ENCODE peak calls at places on chromosomes 2 and 18, in ten cellular contexts. One of them, this sample, is unnamed.

GRCh38 chr18:5197032-5197434 is at the start of gene AKAIN1:
- DNase-seq in A549: no peak
- DNase-seq in Peyer's patch: no peak
- DNase-seq in IMR-90: peak; percentile 18
- DNase-seq in right lobe of liver: peak; percentile 39
- DNase-seq in sigmoid colon: no peak
- DNase-seq in adrenal gland: peak; percentile 53
- DNase-seq in heart left ventricle: peak; percentile 25
- DNase-seq in suprapubic skin: no peak
- DNase-seq in transverse colon: peak; percentile 9
- DNase-seq in this sample: no peak

GRCh38 chr2:69665152-69665551 is 21.6 kb upstream of the AAK1 start:
- DNase-seq in A549: no peak
- DNase-seq in Peyer's patch: no peak
- DNase-seq in IMR-90: no peak
- DNase-seq in right lobe of liver: no peak
- DNase-seq in sigmoid colon: no peak
- DNase-seq in adrenal gland: no peak
- DNase-seq in heart left ventricle: no peak
- DNase-seq in suprapubic skin: no peak
- DNase-seq in transverse colon: no peak
- DNase-seq in this sample: no peak

GRCh38 chr2:44168684-44169154 is at the start of gene PPM1B:
- DNase-seq in A549: no peak
- DNase-seq in Peyer's patch: peak; percentile 99
- DNase-seq in IMR-90: no peak
- DNase-seq in right lobe of liver: peak; percentile 100
- DNase-seq in sigmoid colon: peak; percentile 100
- DNase-seq in adrenal gland: peak; percentile 100
- DNase-seq in heart left ventricle: no peak
- DNase-seq in suprapubic skin: peak; percentile 100
- DNase-seq in transverse colon: peak; percentile 99
- DNase-seq in this sample: no peak

GRCh38 chr18:22840606-22841144 is 92.5 kb upstream of the RBBP8 start:
- DNase-seq in A549: no peak
- DNase-seq in Peyer's patch: no peak
- DNase-seq in IMR-90: peak; percentile 49
- DNase-seq in right lobe of liver: no peak
- DNase-seq in sigmoid colon: no peak
- DNase-seq in adrenal gland: no peak
- DNase-seq in heart left ventricle: no peak
- DNase-seq in suprapubic skin: no peak
- DNase-seq in transverse colon: no peak
- DNase-seq in this sample: no peak

GRCh38 chr2:117832905-117833613 is 18.6 kb downstream of the DDX18 start:
- DNase-seq in A549: peak; percentile 5
- DNase-seq in Peyer's patch: no peak
- DNase-seq in IMR-90: peak; percentile 60
- DNase-seq in right lobe of liver: no peak
- DNase-seq in sigmoid colon: no peak
- DNase-seq in adrenal gland: no peak
- DNase-seq in heart left ventricle: no peak
- DNase-seq in suprapubic skin: no peak
- DNase-seq in transverse colon: no peak
- DNase-seq in this sample: no peak

GRCh38 chr18:47992903-47993302 is 62.4 kb upstream of the SMAD2 start:
- DNase-seq in A549: no peak
- DNase-seq in Peyer's patch: no peak
- DNase-seq in IMR-90: no peak
- DNase-seq in right lobe of liver: no peak
- DNase-seq in sigmoid colon: no peak
- DNase-seq in adrenal gland: no peak
- DNase-seq in heart left ventricle: no peak
- DNase-seq in suprapubic skin: no peak
- DNase-seq in transverse colon: no peak
- DNase-seq in this sample: no peak

GRCh38 chr2:173076557-173077345 is 1.1 kb downstream of the MAP3K20 start:
- DNase-seq in A549: peak; percentile 37
- DNase-seq in Peyer's patch: peak; percentile 21
- DNase-seq in IMR-90: peak; percentile 48
- DNase-seq in right lobe of liver: peak; percentile 60
- DNase-seq in sigmoid colon: peak; percentile 74
- DNase-seq in adrenal gland: peak; percentile 30
- DNase-seq in heart left ventricle: peak; percentile 47
- DNase-seq in suprapubic skin: no peak
- DNase-seq in transverse colon: peak; percentile 28
- DNase-seq in this sample: no peak

GRCh38 chr2:84481702-84482101 is 22.6 kb upstream of the SUCLG1 start:
- DNase-seq in A549: no peak
- DNase-seq in Peyer's patch: no peak
- DNase-seq in IMR-90: peak; percentile 77
- DNase-seq in right lobe of liver: no peak
- DNase-seq in sigmoid colon: no peak
- DNase-seq in adrenal gland: no peak
- DNase-seq in heart left ventricle: no peak
- DNase-seq in suprapubic skin: no peak
- DNase-seq in transverse colon: no peak
- DNase-seq in this sample: no peak

GRCh38 chr2:221402072-221402471 is 170.0 kb downstream of the EPHA4 start:
- DNase-seq in A549: no peak
- DNase-seq in Peyer's patch: no peak
- DNase-seq in IMR-90: peak; percentile 80
- DNase-seq in right lobe of liver: no peak
- DNase-seq in sigmoid colon: no peak
- DNase-seq in adrenal gland: no peak
- DNase-seq in heart left ventricle: no peak
- DNase-seq in suprapubic skin: no peak
- DNase-seq in transverse colon: no peak
- DNase-seq in this sample: no peak

GRCh38 chr2:222521099-222521498 is 96.8 kb downstream of the SGPP2 start:
- DNase-seq in A549: no peak
- DNase-seq in Peyer's patch: no peak
- DNase-seq in IMR-90: no peak
- DNase-seq in right lobe of liver: no peak
- DNase-seq in sigmoid colon: no peak
- DNase-seq in adrenal gland: no peak
- DNase-seq in heart left ventricle: no peak
- DNase-seq in suprapubic skin: no peak
- DNase-seq in transverse colon: no peak
- DNase-seq in this sample: no peak

GRCh38 chr2:212328129-212328528 is 210.5 kb downstream of the ERBB4 start:
- DNase-seq in A549: no peak
- DNase-seq in Peyer's patch: no peak
- DNase-seq in IMR-90: no peak
- DNase-seq in right lobe of liver: no peak
- DNase-seq in sigmoid colon: no peak
- DNase-seq in adrenal gland: no peak
- DNase-seq in heart left ventricle: no peak
- DNase-seq in suprapubic skin: no peak
- DNase-seq in transverse colon: no peak
- DNase-seq in this sample: no peak

DNA sequence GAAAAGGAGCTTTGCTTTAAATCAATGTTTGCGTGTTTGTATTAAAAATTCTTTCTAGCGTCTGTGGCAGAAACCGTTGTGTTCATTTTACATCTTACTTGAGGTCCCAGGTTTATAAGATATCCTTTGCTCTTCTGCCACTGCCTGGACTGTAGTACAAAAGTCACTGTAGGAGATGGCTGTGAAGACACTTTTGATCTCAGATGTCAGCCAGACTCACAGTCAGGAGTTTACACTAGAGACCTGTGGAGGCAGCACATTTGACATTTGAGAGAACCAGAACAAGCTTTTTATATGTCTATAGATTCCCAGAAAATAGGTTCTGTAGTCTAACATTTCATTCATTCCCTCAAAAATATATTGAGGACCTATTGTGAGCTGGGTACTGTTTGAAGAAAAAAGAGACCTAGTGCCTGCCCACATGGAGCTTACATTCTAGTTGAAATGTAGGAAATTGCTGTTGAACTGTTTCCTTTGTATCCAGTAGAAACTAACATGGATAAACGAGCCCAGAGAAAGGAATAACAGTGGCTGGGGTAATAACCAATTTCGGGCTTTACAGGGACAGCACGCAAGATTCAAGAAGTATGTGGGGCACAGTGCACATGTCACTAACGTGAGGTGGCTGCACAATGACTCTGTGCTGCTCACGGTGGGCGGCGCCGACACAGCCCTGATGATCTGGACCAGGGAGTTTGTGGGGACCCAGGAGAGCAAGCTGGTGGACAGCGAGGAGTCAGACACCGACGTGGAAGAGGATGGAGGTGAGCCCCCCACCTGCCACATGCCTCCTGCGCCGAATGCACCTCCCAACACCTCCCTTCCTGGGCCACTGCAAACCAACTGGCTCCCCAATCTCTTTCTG is 122.3 kb downstream of the RTN4 start:
- DNase-seq in A549: no peak
- DNase-seq in Peyer's patch: no peak
- DNase-seq in IMR-90: no peak
- DNase-seq in right lobe of liver: no peak
- DNase-seq in sigmoid colon: no peak
- DNase-seq in adrenal gland: no peak
- DNase-seq in heart left ventricle: no peak
- DNase-seq in suprapubic skin: no peak
- DNase-seq in transverse colon: no peak
- DNase-seq in this sample: peak; percentile 33
- H3K27ac ChIP-seq in A549: no peak overlapping the region
- H3K27ac ChIP-seq in Peyer's patch: no peak overlapping the region
- H3K27ac ChIP-seq in IMR-90: no peak overlapping the region
- H3K27ac ChIP-seq in right lobe of liver: no peak overlapping the region
- H3K27ac ChIP-seq in sigmoid colon: no peak overlapping the region
- H3K27ac ChIP-seq in adrenal gland: no peak overlapping the region
- H3K27ac ChIP-seq in heart left ventricle: no peak overlapping the region
- H3K27ac ChIP-seq in suprapubic skin: peak overlapping the region; percentile 3
- H3K27ac ChIP-seq in transverse colon: no peak overlapping the region
- H3K27ac ChIP-seq in this sample: peak overlapping the region; percentile 88

DNA sequence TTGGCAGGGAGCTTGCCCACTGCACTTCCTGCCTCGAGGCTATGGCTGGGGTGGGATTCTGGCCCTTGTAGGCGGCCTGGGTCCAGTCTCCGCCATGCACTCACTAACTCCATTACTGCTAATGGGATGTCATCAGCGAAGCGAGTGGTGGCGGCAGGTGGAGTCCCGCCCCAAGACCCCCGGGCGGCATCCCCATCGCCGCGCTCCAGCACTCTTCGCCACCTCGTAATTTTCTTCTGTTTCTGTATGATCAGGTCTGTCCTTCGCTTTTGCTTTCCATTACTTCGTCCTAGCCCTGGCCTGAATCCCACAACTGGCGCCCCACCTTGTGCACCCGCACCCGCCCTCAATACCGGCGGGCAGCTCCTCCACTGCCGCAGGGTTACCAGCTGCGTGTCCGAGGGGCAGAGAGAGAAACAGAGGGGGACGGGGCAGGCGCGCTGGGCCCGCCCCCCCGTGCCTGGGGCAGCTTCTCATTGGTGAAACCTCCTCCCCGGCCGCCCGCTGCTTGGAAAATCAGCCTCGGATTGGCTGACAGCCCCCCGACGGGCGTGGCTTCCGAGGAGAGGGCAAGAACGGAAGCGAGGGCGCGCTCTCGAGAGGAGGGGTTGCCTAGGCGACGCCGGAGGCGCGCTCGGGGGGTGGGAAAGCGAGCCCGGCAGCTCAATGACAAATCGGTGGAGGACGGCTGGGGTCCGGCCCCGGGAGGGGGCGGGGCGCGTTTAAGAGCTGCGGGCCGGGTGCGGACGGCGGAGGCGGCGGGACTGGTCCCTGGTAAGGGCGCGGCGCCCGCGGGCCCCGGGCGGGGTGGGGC is at the start of gene RALB:
- DNase-seq in A549: peak; percentile 96
- DNase-seq in Peyer's patch: peak; percentile 99
- DNase-seq in IMR-90: peak; percentile 97
- DNase-seq in right lobe of liver: peak; percentile 100
- DNase-seq in sigmoid colon: peak; percentile 100
- DNase-seq in adrenal gland: peak; percentile 100
- DNase-seq in heart left ventricle: peak; percentile 100
- DNase-seq in suprapubic skin: peak; percentile 100
- DNase-seq in transverse colon: peak; percentile 100
- DNase-seq in this sample: peak; percentile 98
- TF ChIP-seq POLR2A in A549: peak; percentile 56
- TF ChIP-seq POLR2A in Peyer's patch: peak; percentile 67
- TF ChIP-seq POLR2A in IMR-90: peak; percentile 54
- TF ChIP-seq POLR2A in right lobe of liver: peak; percentile 76
- TF ChIP-seq POLR2A in sigmoid colon: peak; percentile 40
- TF ChIP-seq POLR2A in adrenal gland: peak; percentile 81
- TF ChIP-seq POLR2A in heart left ventricle: no peak
- TF ChIP-seq POLR2A in suprapubic skin: peak; percentile 67
- TF ChIP-seq POLR2A in transverse colon: peak; percentile 91
- TF ChIP-seq POLR2A in this sample: peak; percentile 75

GRCh38 chr2:145851730-145852129 is 1331.8 kb upstream of the ZEB2 start:
- DNase-seq in A549: no peak
- DNase-seq in Peyer's patch: no peak
- DNase-seq in IMR-90: no peak
- DNase-seq in right lobe of liver: no peak
- DNase-seq in sigmoid colon: no peak
- DNase-seq in adrenal gland: no peak
- DNase-seq in heart left ventricle: no peak
- DNase-seq in suprapubic skin: no peak
- DNase-seq in transverse colon: no peak
- DNase-seq in this sample: no peak
- H3K27ac ChIP-seq in A549: no peak overlapping the region
- H3K27ac ChIP-seq in Peyer's patch: peak overlapping the region; percentile 40
- H3K27ac ChIP-seq in IMR-90: no peak overlapping the region
- H3K27ac ChIP-seq in right lobe of liver: no peak overlapping the region
- H3K27ac ChIP-seq in sigmoid colon: no peak overlapping the region
- H3K27ac ChIP-seq in adrenal gland: no peak overlapping the region
- H3K27ac ChIP-seq in heart left ventricle: no peak overlapping the region
- H3K27ac ChIP-seq in suprapubic skin: no peak overlapping the region
- H3K27ac ChIP-seq in transverse colon: peak overlapping the region; percentile 22
- H3K27ac ChIP-seq in this sample: no peak overlapping the region

DNA sequence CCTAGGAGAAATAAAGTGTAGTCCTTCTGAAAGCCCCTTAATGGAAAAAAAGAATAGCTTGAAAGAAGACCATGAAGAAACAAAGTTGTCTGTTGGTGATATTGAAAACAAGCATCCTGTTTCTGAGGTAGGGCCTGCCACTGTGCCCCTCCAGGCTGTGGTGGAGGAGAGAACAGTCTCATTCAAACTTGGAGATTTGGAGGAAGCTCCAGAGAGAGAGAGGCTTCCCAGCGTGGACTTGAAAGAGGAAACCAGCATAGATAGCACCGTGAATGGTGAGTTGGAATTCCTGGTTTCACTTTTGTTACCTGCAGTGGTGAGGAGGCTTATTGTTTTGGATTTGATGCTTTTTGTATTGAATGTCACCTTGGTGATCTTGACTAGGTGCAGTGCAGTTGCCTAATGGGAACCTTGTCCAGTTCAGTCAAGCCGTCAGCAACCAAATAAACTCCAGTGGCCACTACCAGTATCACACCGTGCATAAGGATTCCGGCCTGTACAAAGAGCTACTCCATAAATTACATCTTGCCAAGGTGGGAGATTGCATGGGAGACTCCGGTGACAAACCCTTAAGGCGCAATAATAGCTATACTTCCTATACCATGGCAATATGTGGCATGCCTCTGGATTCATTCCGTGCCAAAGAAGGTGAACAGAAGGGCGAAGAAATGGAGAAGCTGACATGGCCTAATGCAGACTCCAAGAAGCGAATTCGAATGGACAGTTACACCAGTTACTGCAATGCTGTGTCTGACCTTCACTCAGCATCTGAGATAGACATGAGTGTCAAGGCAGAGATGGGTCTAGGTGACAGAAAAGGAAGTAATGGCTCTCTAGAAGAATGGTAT is 13.3 kb downstream of the SLC20A1 start:
- DNase-seq in A549: peak; percentile 41
- DNase-seq in Peyer's patch: no peak
- DNase-seq in IMR-90: no peak
- DNase-seq in right lobe of liver: no peak
- DNase-seq in sigmoid colon: no peak
- DNase-seq in adrenal gland: no peak
- DNase-seq in heart left ventricle: no peak
- DNase-seq in suprapubic skin: no peak
- DNase-seq in transverse colon: no peak
- DNase-seq in this sample: no peak
- TF ChIP-seq POLR2A in A549: no peak
- TF ChIP-seq POLR2A in Peyer's patch: no peak
- TF ChIP-seq POLR2A in IMR-90: no peak
- TF ChIP-seq POLR2A in right lobe of liver: no peak
- TF ChIP-seq POLR2A in sigmoid colon: no peak
- TF ChIP-seq POLR2A in adrenal gland: no peak
- TF ChIP-seq POLR2A in heart left ventricle: no peak
- TF ChIP-seq POLR2A in suprapubic skin: no peak
- TF ChIP-seq POLR2A in transverse colon: no peak
- TF ChIP-seq POLR2A in this sample: no peak